ENCODE peak calls at places on chromosomes 3 and 15, in nine cellular contexts. W, I, J, F, V, B, N, Z and H are unnamed samples.

GRCh38 chr15:67188551-67189218 is 65.8 kb downstream of the AAGAB start:
- DNase-seq in I (no peak), V (peak), W (no peak), N (no peak), F (no peak), Z (no peak), B (no peak), J (no peak), H (no peak)

GRCh38 chr3:171453175-171453868 is 6.9 kb downstream of the TNIK start:
- DNase-seq in I (no peak), B (no peak), Z (no peak), J (no peak), N (no peak), V (no peak), W (no peak), F (no peak), H (no peak)

GRCh38 chr3:132723024-132723462 is 834 bp upstream of the NPHP3 start:
- DNase-seq in V (no peak), B (no peak), F (no peak), I (no peak), N (no peak), Z (peak), W (no peak), J (no peak), H (peak)

GRCh38 chr3:37863949-37864822 is 2.5 kb downstream of the CTDSPL start:
- DNase-seq in J (no peak), B (peak), I (no peak), Z (no peak), W (no peak), F (no peak), N (no peak), V (no peak), H (peak)

GRCh38 chr3:138768126-138768525 is 66.6 kb downstream of the PIK3CB start:
- DNase-seq in V (no peak), F (no peak), J (no peak), B (no peak), W (no peak), N (no peak), I (no peak), Z (no peak), H (no peak)

GRCh38 chr3:14810070-14810732 is 8.6 kb upstream of the FGD5 start:
- DNase-seq in J (no peak), Z (no peak), B (no peak), N (no peak), I (no peak), F (no peak), V (no peak), W (no peak), H (no peak)

GRCh38 chr15:61091229-61091628 is 137.9 kb downstream of the RORA start:
- DNase-seq in F (no peak), I (no peak), J (no peak), W (no peak), B (no peak), N (no peak), V (no peak), Z (no peak), H (no peak)

GRCh38 chr15:83108266-83109219 is 1.1 kb downstream of the TM6SF1 start:
- DNase-seq in B (no peak), J (no peak), I (peak), W (no peak), Z (peak), N (no peak), V (peak), F (no peak), H (no peak)

GRCh38 chr3:124044961-124045360 is 53.0 kb upstream of the ROPN1 start:
- DNase-seq in B (no peak), J (no peak), V (no peak), Z (no peak), I (no peak), F (no peak), N (no peak), W (no peak), H (no peak)

GRCh38 chr3:44712455-44713075 is at the start of gene ZNF502:
- DNase-seq in B (peak), W (peak), N (peak), J (peak), I (peak), V (peak), Z (peak), F (peak), H (peak)

GRCh38 chr15:60519218-60519617 is 40.3 kb upstream of the ICE2 start:
- DNase-seq in J (no peak), V (no peak), Z (no peak), F (no peak), N (no peak), W (no peak), B (peak), I (no peak), H (no peak)

GRCh38 chr3:169387751-169388696 is 275.5 kb downstream of the MECOM start:
- DNase-seq in V (no peak), I (no peak), W (no peak), B (no peak), F (no peak), N (no peak), Z (no peak), J (no peak), H (no peak)

GRCh38 chr3:194043516-194043915 is 92.4 kb upstream of the HES1 start:
- DNase-seq in V (no peak), Z (peak), B (peak), F (peak), N (no peak), W (no peak), I (no peak), J (no peak), H (peak)

GRCh38 chr3:58200846-58201355 is 9.9 kb downstream of the DNASE1L3 start:
- DNase-seq in N (no peak), V (no peak), F (no peak), Z (no peak), I (no peak), W (no peak), B (no peak), J (no peak), H (no peak)

GRCh38 chr3:153970735-153971347 is 150.3 kb upstream of the ARHGEF26 start:
- DNase-seq in J (no peak), F (no peak), V (no peak), N (no peak), I (no peak), W (no peak), B (peak), Z (no peak), H (peak)

GRCh38 chr15:67082007-67082536 is 16.7 kb downstream of the SMAD3 start:
- DNase-seq in J (peak), V (no peak), I (peak), B (no peak), N (peak), W (no peak), F (no peak), Z (no peak), H (no peak)

GRCh38 chr3:194132465-194133358 is 3.2 kb upstream of the HES1 start:
- DNase-seq in I (no peak), J (no peak), W (no peak), Z (no peak), V (no peak), F (no peak), B (peak), N (no peak), H (peak)

GRCh38 chr3:56879453-56880224 is 77.9 kb upstream of the ARHGEF3 start:
- DNase-seq in N (no peak), W (no peak), Z (no peak), B (peak), I (no peak), F (peak), V (no peak), J (no peak), H (no peak)

GRCh38 chr15:80317389-80318169 is 65.6 kb upstream of the CTXND1 start:
- DNase-seq in N (no peak), F (peak), Z (peak), B (peak), W (no peak), I (no peak), J (no peak), V (no peak), H (peak)

GRCh38 chr3:48273594-48274211 is 32.8 kb downstream of the ZNF589 start:
- DNase-seq in V (peak), W (peak), I (peak), F (peak), B (peak), N (peak), Z (peak), J (peak), H (peak)

GRCh38 chr3:39962566-39962965 is 153.2 kb downstream of the MYRIP start:
- DNase-seq in W (no peak), F (no peak), Z (no peak), V (no peak), N (no peak), I (no peak), B (no peak), J (no peak), H (no peak)

GRCh38 chr15:89023311-89023961 is 64.8 kb upstream of the ABHD2 start:
- DNase-seq in B (peak), Z (no peak), I (no peak), N (no peak), V (peak), W (no peak), J (no peak), F (no peak), H (no peak)

GRCh38 chr3:64167868-64168267 is 57.4 kb downstream of the PRICKLE2 start:
- DNase-seq in F (no peak), W (no peak), B (no peak), I (no peak), J (no peak), V (no peak), Z (no peak), N (no peak), H (no peak)